ENCODE peak calls at places on chromosomes 12 and 14, in four cellular contexts. U is IMR-90, F is H9, M is H1. I is an unnamed sample.

GRCh38 chr12:40104461-40105264 is 1.2 kb downstream of the SLC2A13 start:
- DNase-seq in U (peak), F (no peak), M (no peak), I (peak)

GRCh38 chr14:32576088-32576795 is 247.1 kb downstream of the AKAP6 start:
- DNase-seq in U (peak), F (peak), M (no peak), I (peak)

GRCh38 chr12:3810016-3810370 is 57.1 kb upstream of the CRACR2A start:
- DNase-seq in U (no peak), F (no peak), M (no peak), I (no peak)

GRCh38 chr12:61757831-61758505 is 502.2 kb upstream of the USP15 start:
- DNase-seq in U (no peak), F (no peak), M (no peak), I (no peak)

GRCh38 chr12:122161682-122162081 is 12.3 kb downstream of the IL31 start:
- DNase-seq in U (no peak), F (no peak), M (no peak), I (no peak)

GRCh38 chr12:131536766-131537165 is 174.1 kb upstream of the SFSWAP start:
- DNase-seq in U (no peak), F (no peak), M (no peak), I (no peak)

GRCh38 chr14:104821229-104821945 is 20.5 kb downstream of the ZBTB42 start:
- DNase-seq in U (no peak), F (peak), M (no peak), I (no peak)

GRCh38 chr14:77023001-77023996 is 5.2 kb downstream of the IRF2BPL start:
- DNase-seq in U (peak), F (peak), M (no peak), I (peak)

GRCh38 chr12:3962661-3963483 is 89.7 kb upstream of the PARP11 start:
- DNase-seq in U (no peak), F (peak), M (no peak), I (peak)

GRCh38 chr12:52903285-52903854 is 1.5 kb downstream of the KRT8 start:
- DNase-seq in U (peak), F (peak), M (peak), I (peak)

GRCh38 chr12:44709166-44709565 is 166.9 kb downstream of the NELL2 start:
- DNase-seq in U (no peak), F (no peak), M (no peak), I (no peak)

GRCh38 chr12:50765325-50765911 is 1.5 kb downstream of the ATF1 start:
- DNase-seq in U (peak), F (peak), M (no peak), I (peak)

GRCh38 chr12:124297856-124298255 is 3.0 kb downstream of the RFLNA start:
- DNase-seq in U (no peak), F (no peak), M (no peak), I (no peak)

GRCh38 chr12:121673013-121673441 is 3.6 kb upstream of the MORN3 start:
- DNase-seq in U (no peak), F (peak), M (no peak), I (peak)

GRCh38 chr12:58441483-58441882 is 478.8 kb downstream of the LRIG3 start:
- DNase-seq in U (no peak), F (no peak), M (no peak), I (no peak)

GRCh38 chr12:58443981-58444371 is 476.3 kb downstream of the LRIG3 start:
- DNase-seq in U (peak), F (no peak), M (no peak), I (no peak)

DNA sequence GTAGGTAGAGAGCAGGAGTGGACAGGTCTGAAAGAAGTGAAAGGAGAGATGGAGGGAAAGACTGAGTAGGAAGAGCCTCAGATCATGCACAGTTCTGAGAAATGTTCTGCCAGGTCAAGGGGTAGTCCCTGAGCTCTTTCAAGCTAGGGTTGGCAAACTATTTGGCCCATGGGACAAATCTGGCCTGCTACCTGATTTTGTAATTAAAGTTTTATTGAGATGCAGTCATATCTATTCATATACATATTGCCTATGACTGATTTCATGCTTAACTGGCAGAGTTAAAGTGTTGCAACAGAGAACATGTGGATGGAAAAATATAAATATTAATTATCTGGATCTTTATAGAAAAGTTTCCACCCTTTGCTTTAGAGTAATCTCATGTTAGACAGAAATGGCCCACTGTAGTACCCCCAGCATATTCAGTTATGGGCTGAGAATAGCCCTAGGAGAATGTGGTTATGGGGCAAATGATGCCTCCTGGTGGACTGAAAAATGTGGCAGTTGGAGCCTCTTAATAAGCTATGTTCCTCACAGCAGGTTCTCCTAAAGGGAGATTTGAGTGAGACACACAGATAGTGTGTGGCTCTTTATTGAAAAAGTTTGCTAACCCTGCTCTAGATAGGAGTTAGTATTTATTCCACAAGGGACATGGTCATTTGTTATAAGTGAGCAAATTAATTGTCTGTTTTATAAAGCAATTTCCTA is 476.9 kb downstream of the LRIG3 start:
- DNase-seq in U (peak), F (peak), M (no peak), I (peak)
- H4K5ac ChIP-seq in U (no peak), F (no peak), M (no peak), I (no peak)

GRCh38 chr12:114671664-114672476 is 12.1 kb downstream of the TBX3 start:
- DNase-seq in U (peak), F (peak), M (no peak), I (peak)

GRCh38 chr12:114669501-114670256 is 14.3 kb downstream of the TBX3 start:
- DNase-seq in U (peak), F (peak), M (no peak), I (peak)

GRCh38 chr12:114671321-114671663 is 12.7 kb downstream of the TBX3 start:
- DNase-seq in U (no peak), F (no peak), M (no peak), I (no peak)

GRCh38 chr12:114668905-114669304 is 15.1 kb downstream of the TBX3 start:
- DNase-seq in U (no peak), F (no peak), M (no peak), I (peak)

DNA sequence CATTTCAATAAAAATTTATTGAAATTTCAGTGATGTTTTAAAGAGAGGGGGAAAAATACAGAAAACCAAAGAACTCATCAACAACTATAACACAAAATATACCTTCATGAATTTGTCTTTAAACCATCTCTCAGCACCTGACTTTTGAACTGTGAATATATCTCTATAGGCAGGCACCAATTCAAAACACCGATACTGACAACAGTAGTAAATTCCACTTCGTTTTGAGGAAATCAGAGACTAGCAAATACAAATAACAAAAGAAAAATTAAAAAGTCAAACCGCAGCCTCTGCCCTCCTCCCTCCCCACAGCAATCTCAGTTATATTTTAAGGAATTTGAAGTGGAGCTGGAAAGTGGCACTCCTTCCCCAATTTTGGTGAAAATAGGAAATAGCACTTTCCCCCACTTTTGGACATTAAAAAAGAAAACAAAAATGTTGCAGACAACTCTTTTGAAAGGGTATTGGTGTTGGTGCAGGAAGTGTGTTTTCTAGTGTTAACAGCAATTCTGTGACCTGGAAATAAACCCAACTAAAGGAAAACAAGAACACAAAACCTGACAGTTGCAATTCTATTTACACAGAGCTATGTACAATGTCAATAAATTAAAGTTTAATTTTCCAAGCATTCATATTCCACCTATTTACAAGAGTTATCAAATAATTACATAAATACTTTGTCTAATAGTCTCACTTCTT is 13.6 kb downstream of the TBX3 start:
- DNase-seq in U (no peak), F (no peak), M (no peak), I (peak)
- H4K5ac ChIP-seq in U (no peak), F (no peak), M (no peak), I (no peak)

GRCh38 chr12:94892544-94893267 is 110.8 kb downstream of the NDUFA12 start:
- DNase-seq in U (no peak), F (no peak), M (no peak), I (no peak)

GRCh38 chr12:94900496-94900895 is 103.0 kb downstream of the NDUFA12 start:
- DNase-seq in U (no peak), F (no peak), M (no peak), I (no peak)

GRCh38 chr12:94898388-94898787 is 105.1 kb downstream of the NDUFA12 start:
- DNase-seq in U (no peak), F (peak), M (no peak), I (peak)
- H4K5ac ChIP-seq in U (no peak), F (no peak), M (no peak), I (no peak)

GRCh38 chr12:68510394-68510793 is 100.3 kb upstream of the RAP1B start:
- DNase-seq in U (no peak), F (no peak), M (no peak), I (no peak)
- H4K5ac ChIP-seq in U (no peak), F (no peak), M (no peak), I (no peak)

GRCh38 chr14:73825551-73826188 is 26.0 kb upstream of the PTGR2 start:
- DNase-seq in U (peak), F (peak), M (peak), I (peak)
- H4K5ac ChIP-seq in U (no peak), F (no peak), M (no peak), I (no peak)

DNA sequence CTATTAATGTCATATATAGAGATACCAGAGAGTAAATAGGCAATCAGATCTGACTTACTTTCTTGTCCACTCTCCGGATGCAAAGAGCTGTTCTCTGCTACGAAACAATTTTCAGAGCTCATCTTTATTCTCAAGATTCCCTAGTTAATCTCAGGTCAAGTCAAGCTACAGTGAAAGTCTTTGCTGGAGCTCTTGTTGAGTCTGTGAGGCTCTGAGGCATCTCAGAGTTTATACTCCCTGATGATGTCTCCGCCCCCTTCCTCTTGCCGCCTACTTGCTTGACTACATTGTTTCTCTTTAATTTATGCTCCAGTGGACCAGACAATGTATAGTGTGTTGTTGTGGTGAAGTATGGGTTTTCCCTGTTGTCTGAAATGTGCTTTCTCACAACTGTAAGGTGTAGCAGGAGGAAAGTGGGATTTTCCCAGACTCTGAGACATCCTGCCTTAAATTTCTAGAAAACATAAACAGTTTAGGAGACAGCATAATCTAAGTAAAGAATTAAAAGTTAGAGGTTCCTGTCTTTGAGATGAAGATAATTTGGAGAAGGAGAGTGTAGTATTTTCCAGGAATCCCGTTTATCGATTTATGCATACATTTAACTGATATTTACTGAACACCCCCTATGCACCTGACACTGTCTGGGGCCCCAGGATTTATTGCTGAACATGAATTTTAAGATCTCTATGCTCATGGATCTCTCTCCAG is at the start of gene CD69:
- DNase-seq in U (no peak), F (no peak), M (no peak), I (no peak)
- H4K5ac ChIP-seq in U (no peak), F (no peak), M (no peak), I (no peak)